ENCODE peak calls at places on chromosome 19, in four cellular contexts. X, H, A and J are unnamed samples.

GRCh38 chr19:10419646-10420443 is 493 bp upstream of the PDE4A start:
- DNase-seq in H (no peak), X (no peak), A (peak), J (no peak)

GRCh38 chr19:57192064-57192395 is 730 bp downstream of the ZNF264 start:
- DNase-seq in H (no peak), X (no peak), A (peak), J (no peak)

GRCh38 chr19:31819837-31820236 is 470.6 kb upstream of the TSHZ3 start:
- DNase-seq in X (no peak), A (no peak), H (no peak), J (no peak)

GRCh38 chr19:1045247-1045603 is 5.3 kb downstream of the ABCA7 start:
- DNase-seq in X (no peak), H (peak), A (peak), J (no peak)

GRCh38 chr19:6801397-6802086 is 29.0 kb downstream of the VAV1 start:
- DNase-seq in H (peak), X (peak), A (peak), J (peak)

GRCh38 chr19:10009269-10009665 is 1.0 kb downstream of the COL5A3 start:
- DNase-seq in X (peak), H (peak), A (peak), J (peak)

GRCh38 chr19:867301-867793 is 7.9 kb downstream of the CFD start:
- DNase-seq in H (no peak), X (no peak), A (no peak), J (no peak)

GRCh38 chr19:44532819-44533218 is 3.3 kb upstream of the CEACAM20 start:
- DNase-seq in X (no peak), A (no peak), H (no peak), J (no peak)

GRCh38 chr19:56869886-56870285 is 29.4 kb upstream of the PEG3 start:
- DNase-seq in H (no peak), A (no peak), X (no peak), J (no peak)

GRCh38 chr19:44356383-44357111 is at the start of gene ZNF112:
- DNase-seq in H (peak), A (peak), X (peak), J (peak)

GRCh38 chr19:35249146-35249847 is 495 bp downstream of the LSR start:
- DNase-seq in A (no peak), X (no peak), H (no peak), J (no peak)

GRCh38 chr19:55497777-55498176 is 9.5 kb downstream of the SSC5D start:
- DNase-seq in A (no peak), X (no peak), H (no peak), J (peak)

GRCh38 chr19:32691952-32692726 is 518 bp downstream of the NUDT19 start:
- DNase-seq in X (peak), H (peak), A (peak), J (peak)

GRCh38 chr19:40702337-40703012 is 12.0 kb upstream of the NUMBL start:
- DNase-seq in X (no peak), H (no peak), A (peak), J (no peak)

GRCh38 chr19:30920238-30920637 is 429.0 kb downstream of the TSHZ3 start:
- DNase-seq in A (no peak), H (no peak), X (no peak), J (no peak)

GRCh38 chr19:48751835-48752510 is 468 bp downstream of the FUT1 start:
- DNase-seq in A (no peak), X (no peak), H (no peak), J (no peak)
- H3K27ac ChIP-seq in A (no peak), X (no peak), H (no peak), J (peak)

GRCh38 chr19:21587549-21587948 is 82.1 kb downstream of the ZNF429 start:
- DNase-seq in X (no peak), A (no peak), H (no peak), J (no peak)
- H3K27ac ChIP-seq in X (peak), A (no peak), H (no peak), J (no peak)

GRCh38 chr19:5341448-5341820 is 822 bp upstream of the PTPRS start:
- DNase-seq in H (no peak), X (no peak), A (no peak), J (no peak)

GRCh38 chr19:5340637-5341447 is at the start of gene PTPRS:
- DNase-seq in A (peak), H (peak), X (peak), J (peak)

GRCh38 chr19:5339470-5339949 is 1.1 kb downstream of the PTPRS start:
- DNase-seq in A (peak), H (no peak), X (no peak), J (no peak)

GRCh38 chr19:5338661-5339469 is 1.7 kb downstream of the PTPRS start:
- DNase-seq in X (no peak), H (no peak), A (no peak), J (no peak)

GRCh38 chr19:5339950-5340636 is 519 bp downstream of the PTPRS start:
- DNase-seq in X (peak), A (peak), H (no peak), J (no peak)
- H3K27ac ChIP-seq in X (no peak), A (no peak), H (no peak), J (no peak)

GRCh38 chr19:45863840-45864628 is at the start of gene FOXA3:
- DNase-seq in A (peak), X (no peak), H (no peak), J (no peak)

GRCh38 chr19:45862564-45863334 is at the start of gene SYMPK:
- DNase-seq in A (peak), X (peak), H (peak), J (peak)

GRCh38 chr19:45864629-45865082 is 530 bp downstream of the FOXA3 start:
- DNase-seq in H (no peak), X (no peak), A (no peak), J (no peak)

GRCh38 chr19:45862271-45862563 is 730 bp downstream of the SYMPK start:
- DNase-seq in H (no peak), A (no peak), X (no peak), J (no peak)

DNA sequence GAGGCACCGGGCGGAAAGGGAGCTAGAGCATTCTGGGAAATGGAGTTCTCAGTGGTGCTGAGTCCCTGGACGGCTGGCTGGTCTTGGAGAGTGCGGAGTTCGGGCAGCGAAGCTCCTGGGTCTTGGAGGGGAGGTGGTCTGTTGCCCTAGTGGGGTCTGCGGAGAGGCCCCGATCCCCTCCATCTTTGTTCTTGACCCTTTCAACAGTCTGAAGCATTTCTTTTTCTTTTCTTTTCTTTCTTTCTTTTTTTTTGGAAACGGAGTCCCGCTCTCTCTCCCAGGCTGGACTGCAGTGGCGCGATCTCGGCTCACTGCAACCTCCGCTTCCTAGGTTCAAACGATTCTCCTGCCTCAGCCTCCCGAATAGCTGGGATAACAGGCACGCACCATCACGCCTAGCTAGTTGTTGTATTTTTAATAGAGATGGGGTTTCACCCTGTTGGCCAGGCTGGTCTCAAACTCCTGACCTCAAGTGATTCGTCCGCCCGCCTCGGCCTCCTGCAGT is 440 bp upstream of the SYMPK start:
- DNase-seq in A (no peak), H (no peak), X (no peak), J (no peak)
- H3K27ac ChIP-seq in A (no peak), H (no peak), X (no peak), J (no peak)

DNA sequence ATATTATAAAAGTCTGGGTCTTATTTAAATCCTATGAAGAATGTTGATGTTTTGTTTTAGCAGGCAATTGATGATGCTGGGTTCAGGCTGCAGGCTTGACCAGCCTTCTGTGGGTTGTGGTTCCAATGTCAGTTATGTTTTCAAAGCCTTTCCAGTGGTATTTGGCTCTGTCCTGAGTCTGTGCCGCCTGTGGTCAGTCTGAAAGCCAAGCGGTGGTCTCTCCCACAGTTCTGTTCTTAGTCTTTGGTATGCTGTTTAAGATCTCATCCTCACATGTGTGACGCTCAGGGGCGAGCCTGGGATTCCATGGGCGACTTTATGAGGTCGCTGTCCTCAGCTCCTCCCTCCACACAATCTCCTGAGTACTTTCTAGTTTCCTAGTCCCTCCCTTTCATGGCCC is 12.3 kb downstream of the SLC35E1 start:
- DNase-seq in X (no peak), H (no peak), A (no peak), J (no peak)
- H3K27ac ChIP-seq in X (no peak), H (no peak), A (no peak), J (no peak)

GRCh38 chr19:2507109-2507508 is 31.2 kb downstream of the GADD45B start:
- DNase-seq in X (no peak), A (peak), H (no peak), J (no peak)
- H3K27ac ChIP-seq in X (no peak), A (peak), H (no peak), J (peak)

DNA sequence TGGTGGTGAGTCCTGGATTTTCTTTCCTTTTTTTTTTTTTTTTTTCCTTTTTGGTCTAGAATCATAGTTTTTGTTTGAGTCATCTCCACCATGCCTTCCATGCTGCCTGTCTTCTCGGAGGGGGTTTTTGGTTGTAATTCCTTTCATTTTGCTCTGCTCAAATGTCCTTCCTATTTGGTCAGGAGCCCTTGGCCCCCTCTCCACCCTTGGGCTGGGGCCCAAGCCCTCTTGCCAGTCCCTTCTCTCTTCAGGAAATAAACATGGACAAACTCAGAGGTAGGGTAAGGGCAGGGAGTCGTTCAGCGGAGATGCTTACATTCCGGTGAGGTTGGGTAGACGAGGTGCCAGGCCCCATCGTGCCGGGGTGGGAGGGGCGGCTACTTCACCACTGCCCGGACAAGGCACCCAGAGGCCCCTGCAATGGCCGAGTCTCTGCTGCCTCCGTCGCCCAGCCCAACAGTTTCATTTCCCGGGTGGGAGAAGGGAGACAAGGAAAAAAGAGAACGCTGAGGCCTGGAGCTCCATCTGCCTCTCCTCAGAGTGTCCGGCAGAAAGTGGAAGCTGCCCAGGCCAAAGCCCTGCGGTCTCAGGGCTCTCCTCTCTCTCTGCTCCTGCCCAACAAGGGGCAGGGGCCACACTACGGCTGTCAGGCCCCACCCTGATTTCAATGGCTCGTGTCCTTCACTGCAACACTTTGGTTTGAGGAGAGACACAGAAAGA is 12.7 kb downstream of the ZNF574 start:
- DNase-seq in H (peak), A (peak), X (no peak), J (no peak)
- H3K27ac ChIP-seq in H (no peak), A (peak), X (no peak), J (no peak)

GRCh38 chr19:13094285-13094595 is 8.4 kb downstream of the LYL1 start:
- DNase-seq in H (no peak), X (no peak), A (no peak), J (no peak)

GRCh38 chr19:13091400-13092161 is 11.1 kb downstream of the LYL1 start:
- DNase-seq in X (peak), A (peak), H (peak), J (no peak)

GRCh38 chr19:13092206-13092605 is 10.5 kb downstream of the LYL1 start:
- DNase-seq in A (no peak), X (no peak), H (no peak), J (no peak)

GRCh38 chr19:13093407-13094284 is 9.0 kb downstream of the LYL1 start:
- DNase-seq in A (peak), H (peak), X (peak), J (peak)

DNA sequence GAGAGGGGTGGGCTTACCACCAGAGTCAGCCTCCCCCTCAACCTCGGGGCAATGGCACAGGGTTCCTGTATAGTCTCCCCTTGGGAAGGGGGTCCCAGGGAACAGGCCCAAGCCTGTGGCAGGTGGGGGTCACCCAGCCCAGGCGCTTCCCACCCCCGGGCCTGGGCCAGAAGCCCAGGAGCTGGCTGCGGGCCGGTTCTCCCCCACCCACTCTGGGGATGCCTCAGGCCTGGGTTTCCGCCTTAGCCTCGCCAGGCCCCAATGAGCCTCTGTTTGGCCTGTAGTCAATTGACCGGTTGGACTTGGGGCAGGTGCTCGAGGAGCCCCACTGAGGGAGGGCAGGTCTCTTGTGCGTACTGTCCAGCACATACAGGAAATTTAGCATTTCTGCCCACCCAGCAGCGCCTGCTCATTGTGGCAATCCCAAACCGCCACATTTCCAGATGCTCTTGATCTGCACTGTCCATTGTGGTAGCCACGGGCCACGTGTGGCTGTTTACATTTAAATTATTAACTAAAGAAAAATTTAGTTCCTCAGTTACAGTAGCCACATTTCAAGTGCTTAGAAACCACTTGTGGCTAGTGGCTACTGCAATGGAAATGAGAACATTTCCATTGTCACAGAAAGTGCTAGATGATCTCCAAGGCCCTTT is 9.9 kb downstream of the LYL1 start:
- DNase-seq in A (peak), X (no peak), H (peak), J (no peak)
- H3K27ac ChIP-seq in A (peak), X (peak), H (peak), J (peak)